ENCODE peak calls at places on chromosome 9, in seven cellular contexts. M, D, R, B, J, A and Y are unnamed samples.

GRCh38 chr9:114611516-114612271 is 603 bp downstream of the TMEM268 start:
- DNase-seq in J (peak), A (no peak), M (peak), D (no peak), R (no peak), B (peak), Y (no peak)

GRCh38 chr9:89305868-89306267 is 5.1 kb upstream of the CKS2 start:
- DNase-seq in R (no peak), A (no peak), B (no peak), D (no peak), M (no peak), J (no peak), Y (no peak)

GRCh38 chr9:103992938-103993595 is 101.0 kb upstream of the SMC2 start:
- DNase-seq in R (peak), J (no peak), D (no peak), M (no peak), A (no peak), B (no peak), Y (no peak)

GRCh38 chr9:85212887-85213286 is 528.9 kb downstream of the AGTPBP1 start:
- DNase-seq in B (no peak), M (peak), J (no peak), R (peak), A (no peak), D (peak), Y (no peak)

GRCh38 chr9:114769664-114770063 is 36.2 kb downstream of the TNFSF15 start:
- DNase-seq in M (peak), B (no peak), J (no peak), D (no peak), R (peak), A (no peak), Y (no peak)

GRCh38 chr9:87059740-87060139 is 112.4 kb upstream of the GAS1 start:
- DNase-seq in A (no peak), M (no peak), D (no peak), R (no peak), J (no peak), B (no peak), Y (no peak)

GRCh38 chr9:136367296-136368145 is 4.0 kb upstream of the DNLZ start:
- DNase-seq in J (no peak), A (no peak), D (no peak), R (no peak), M (no peak), B (no peak), Y (no peak)

GRCh38 chr9:8804618-8805017 is 1005.0 kb upstream of the DMAC1 start:
- DNase-seq in R (no peak), D (no peak), M (no peak), B (no peak), A (no peak), J (no peak), Y (no peak)

GRCh38 chr9:101054657-101055056 is 26.1 kb downstream of the PLPPR1 start:
- DNase-seq in D (no peak), B (no peak), J (no peak), M (no peak), A (peak), R (no peak), Y (no peak)

GRCh38 chr9:128340691-128341434 is 536 bp downstream of the SLC27A4 start:
- DNase-seq in R (no peak), M (no peak), J (no peak), A (peak), B (no peak), D (no peak), Y (no peak)

GRCh38 chr9:78150983-78151356 is 84.9 kb upstream of the CEP78 start:
- DNase-seq in J (no peak), M (no peak), B (no peak), D (no peak), A (no peak), R (no peak), Y (no peak)

GRCh38 chr9:69470186-69470977 is 145.4 kb downstream of the ENTREP1 start:
- DNase-seq in R (no peak), J (no peak), B (no peak), A (no peak), D (no peak), M (no peak), Y (no peak)

GRCh38 chr9:19162956-19163355 is 35.7 kb upstream of the PLIN2 start:
- DNase-seq in D (no peak), A (no peak), R (peak), M (no peak), J (peak), B (peak), Y (no peak)

GRCh38 chr9:4718911-4719310 is 22.1 kb downstream of the AK3 start:
- DNase-seq in B (no peak), R (no peak), M (no peak), D (no peak), J (no peak), A (no peak), Y (no peak)

GRCh38 chr9:116687074-116687761 is at the start of gene TRIM32:
- DNase-seq in A (peak), R (peak), J (peak), B (peak), M (peak), D (peak), Y (peak)

GRCh38 chr9:69885474-69885929 is 64.9 kb downstream of the CFAP95 start:
- DNase-seq in B (no peak), R (peak), M (peak), J (no peak), A (no peak), D (no peak), Y (no peak)

GRCh38 chr9:69476016-69476415 is 151.0 kb downstream of the ENTREP1 start:
- DNase-seq in M (no peak), D (no peak), J (no peak), A (no peak), B (no peak), R (no peak), Y (no peak)

GRCh38 chr9:125425176-125425897 is 163.7 kb downstream of the GAPVD1 start:
- DNase-seq in M (no peak), A (no peak), B (no peak), R (no peak), J (no peak), D (no peak), Y (no peak)

GRCh38 chr9:106613250-106613737 is 249.7 kb upstream of the ZNF462 start:
- DNase-seq in J (no peak), D (no peak), B (peak), R (no peak), M (no peak), A (no peak), Y (no peak)

GRCh38 chr9:13665418-13666066 is 386.1 kb upstream of the MPDZ start:
- DNase-seq in D (no peak), B (no peak), M (peak), A (no peak), J (no peak), R (peak), Y (no peak)

GRCh38 chr9:87671478-87671877 is 54.4 kb upstream of the CTSL start:
- DNase-seq in R (no peak), M (no peak), A (no peak), D (no peak), J (no peak), B (no peak), Y (no peak)

GRCh38 chr9:81266086-81266485 is 423.3 kb downstream of the TLE1 start:
- DNase-seq in B (no peak), R (no peak), A (no peak), M (peak), J (no peak), D (no peak), Y (no peak)

GRCh38 chr9:1747568-1747967 is 267.6 kb upstream of the SMARCA2 start:
- DNase-seq in D (no peak), M (no peak), R (no peak), B (no peak), J (no peak), A (no peak), Y (no peak)

GRCh38 chr9:95009459-95009858 is 283.0 kb downstream of the AOPEP start:
- DNase-seq in A (no peak), R (peak), B (no peak), J (no peak), D (no peak), M (no peak), Y (no peak)

GRCh38 chr9:121756477-121757285 is 105.2 kb downstream of the DAB2IP start:
- DNase-seq in J (no peak), D (no peak), R (no peak), A (peak), B (no peak), M (no peak), Y (no peak)

GRCh38 chr9:119159386-119159785 is 209.8 kb downstream of the BRINP1 start:
- DNase-seq in M (no peak), B (no peak), R (no peak), J (no peak), A (no peak), D (no peak), Y (no peak)

GRCh38 chr9:109506097-109506712 is 8.1 kb upstream of the PTPN3 start:
- DNase-seq in B (no peak), M (no peak), J (no peak), D (no peak), R (no peak), A (no peak), Y (no peak)

GRCh38 chr9:94948567-94949235 is 222.2 kb downstream of the AOPEP start:
- DNase-seq in B (no peak), D (no peak), A (no peak), R (peak), M (no peak), J (no peak), Y (no peak)

GRCh38 chr9:135273077-135273476 is 185.6 kb downstream of the OLFM1 start:
- DNase-seq in R (no peak), A (no peak), D (no peak), M (no peak), J (no peak), B (no peak), Y (no peak)

GRCh38 chr9:137588891-137589290 is 1.4 kb downstream of the ZMYND19 start:
- DNase-seq in J (no peak), D (no peak), R (no peak), A (no peak), M (no peak), B (no peak), Y (no peak)

GRCh38 chr9:137590469-137591383 is at the start of gene ZMYND19:
- DNase-seq in M (peak), J (peak), A (peak), B (peak), R (peak), D (no peak), Y (peak)

GRCh38 chr9:137588311-137588710 is 2.0 kb downstream of the ZMYND19 start:
- DNase-seq in B (no peak), D (no peak), M (no peak), A (no peak), J (no peak), R (no peak), Y (no peak)

GRCh38 chr9:137589441-137590122 is 730 bp downstream of the ZMYND19 start:
- DNase-seq in A (peak), B (peak), D (no peak), R (no peak), M (no peak), J (no peak), Y (peak)

GRCh38 chr9:137590123-137590468 is 216 bp downstream of the ZMYND19 start:
- DNase-seq in D (no peak), J (no peak), B (no peak), M (no peak), R (no peak), A (no peak), Y (no peak)
- H3K4me3 ChIP-seq in D (peak), J (peak), B (peak), M (peak), R (peak), A (peak), Y (no peak)

GRCh38 chr9:131627846-131628820 is 82.8 kb downstream of the PRRT1B start:
- DNase-seq in B (peak), R (peak), M (peak), A (no peak), D (no peak), J (peak), Y (peak)
- H3K4me3 ChIP-seq in B (no peak), R (no peak), M (no peak), A (no peak), D (no peak), J (no peak), Y (no peak)

GRCh38 chr9:111900081-111900805 is 3.6 kb downstream of the UGCG start:
- DNase-seq in B (no peak), M (no peak), R (no peak), J (no peak), A (no peak), D (no peak), Y (no peak)
- H3K4me3 ChIP-seq in B (peak), M (no peak), R (no peak), J (peak), A (no peak), D (peak), Y (peak)

GRCh38 chr9:98086461-98086860 is 29.9 kb downstream of the NANS start:
- DNase-seq in R (no peak), D (no peak), A (no peak), J (no peak), M (no peak), B (no peak), Y (no peak)

GRCh38 chr9:98084396-98084795 is 27.9 kb downstream of the NANS start:
- DNase-seq in D (no peak), R (no peak), B (no peak), J (no peak), A (no peak), M (no peak), Y (no peak)

GRCh38 chr9:98085955-98086354 is 29.4 kb downstream of the NANS start:
- DNase-seq in A (peak), J (peak), R (peak), D (no peak), B (no peak), M (no peak), Y (no peak)

GRCh38 chr9:98085058-98085457 is 28.5 kb downstream of the NANS start:
- DNase-seq in R (no peak), B (no peak), D (no peak), M (no peak), A (no peak), J (peak), Y (no peak)

GRCh38 chr9:98087420-98088354 is 31.2 kb downstream of the NANS start:
- DNase-seq in A (peak), R (peak), J (peak), M (peak), B (peak), D (no peak), Y (no peak)
- H3K4me3 ChIP-seq in A (no peak), R (peak), J (peak), M (peak), B (peak), D (peak), Y (no peak)